ENCODE peak calls at places on chromosomes 7 and 10, in seven cellular contexts. T is OCI-LY7, U is mesendoderm, K is mammary epithelial cell, S is keratinocyte, I is IMR-90, X is PC-9. R is an unnamed sample.

GRCh38 chr7:71191766-71192165 is 59.8 kb downstream of the GALNT17 start:
- DNase-seq in T (no peak), U (no peak), K (no peak), S (no peak), I (no peak), X (no peak), R (no peak)

GRCh38 chr10:98323221-98324164 is 55.5 kb upstream of the LOXL4 start:
- DNase-seq in T (no peak), U (peak; percentile 12), K (peak; percentile 69), S (no peak), I (peak; percentile 98), X (peak; percentile 88), R (peak; percentile 94)

GRCh38 chr10:32141018-32141807 is 85.0 kb upstream of the KIF5B start:
- DNase-seq in T (no peak), U (no peak), K (no peak), S (no peak), I (peak; percentile 33), X (peak; percentile 49), R (peak; percentile 11)

GRCh38 chr7:146002431-146003078 is 114.0 kb upstream of the CNTNAP2 start:
- DNase-seq in T (peak; percentile 95), U (peak; percentile 65), K (no peak), S (no peak), I (no peak), X (no peak), R (no peak)

GRCh38 chr10:99612167-99612831 is 7.9 kb downstream of the SLC25A28 start:
- DNase-seq in T (peak; percentile 66), U (peak; percentile 82), K (peak; percentile 62), S (peak; percentile 46), I (peak; percentile 62), X (peak; percentile 55), R (peak; percentile 88)

GRCh38 chr7:22255834-22256233 is 101.1 kb downstream of the RAPGEF5 start:
- DNase-seq in T (no peak), U (peak; percentile 52), K (no peak), S (no peak), I (no peak), X (no peak), R (no peak)

GRCh38 chr7:83655951-83656556 is 7.1 kb upstream of the SEMA3E start:
- DNase-seq in T (peak; percentile 34), U (peak; percentile 65), K (peak; percentile 32), S (no peak), I (peak; percentile 61), X (no peak), R (no peak)

GRCh38 chr10:92240289-92241157 is 50.4 kb downstream of the CPEB3 start:
- DNase-seq in T (peak; percentile 79), U (peak; percentile 80), K (peak; percentile 61), S (no peak), I (peak; percentile 70), X (peak; percentile 49), R (peak; percentile 92)

GRCh38 chr10:30456262-30456661 is 22.3 kb downstream of the MAP3K8 start:
- DNase-seq in T (peak; percentile 83), U (no peak), K (no peak), S (no peak), I (no peak), X (no peak), R (no peak)

GRCh38 chr7:55500117-55500516 is 72.2 kb downstream of the VOPP1 start:
- DNase-seq in T (no peak), U (no peak), K (no peak), S (no peak), I (no peak), X (no peak), R (no peak)

GRCh38 chr10:76291175-76291574 is 859.8 kb downstream of the LRMDA start:
- DNase-seq in T (no peak), U (no peak), K (no peak), S (peak; percentile 11), I (no peak), X (no peak), R (no peak)

GRCh38 chr10:98417481-98417959 is 2.5 kb upstream of the PYROXD2 start:
- DNase-seq in T (no peak), U (no peak), K (no peak), S (no peak), I (no peak), X (no peak), R (peak; percentile 80)

GRCh38 chr10:132192991-132193670 is 6.4 kb downstream of the DPYSL4 start:
- DNase-seq in T (no peak), U (no peak), K (no peak), S (no peak), I (no peak), X (no peak), R (peak; percentile 62)

GRCh38 chr10:46096426-46096825 is 50.4 kb upstream of the MSMB start:
- DNase-seq in T (no peak), U (peak; percentile 65), K (no peak), S (no peak), I (peak; percentile 29), X (no peak), R (no peak)

GRCh38 chr7:126979722-126980121 is 273.0 kb downstream of the GRM8 start:
- DNase-seq in T (no peak), U (no peak), K (no peak), S (no peak), I (no peak), X (no peak), R (no peak)

GRCh38 chr7:130982160-130982638 is 248.2 kb upstream of the KLF14 start:
- DNase-seq in T (peak; percentile 40), U (peak; percentile 73), K (peak; percentile 59), S (no peak), I (peak; percentile 59), X (peak; percentile 74), R (peak; percentile 48)

GRCh38 chr7:129969881-129970446 is 17.2 kb upstream of the UBE2H start:
- DNase-seq in T (no peak), U (peak; percentile 88), K (peak; percentile 98), S (peak; percentile 99), I (peak; percentile 84), X (peak; percentile 99), R (no peak)

GRCh38 chr10:22997102-22997501 is 69.2 kb downstream of the ARMC3 start:
- DNase-seq in T (no peak), U (peak; percentile 50), K (peak; percentile 16), S (no peak), I (peak; percentile 15), X (no peak), R (peak; percentile 68)

GRCh38 chr10:87635498-87636312 is 24.0 kb upstream of the PAPSS2 start:
- DNase-seq in T (no peak), U (peak; percentile 96), K (peak; percentile 82), S (peak; percentile 38), I (peak; percentile 85), X (peak; percentile 97), R (peak; percentile 53)

GRCh38 chr10:18261063-18261462 is 120.8 kb downstream of the CACNB2 start:
- DNase-seq in T (no peak), U (no peak), K (no peak), S (no peak), I (no peak), X (no peak), R (no peak)

GRCh38 chr10:33377658-33378025 is 43.2 kb upstream of the NRP1 start:
- DNase-seq in T (no peak), U (no peak), K (peak; percentile 64), S (no peak), I (peak; percentile 48), X (no peak), R (no peak)

GRCh38 chr10:7902413-7902812 is 84.1 kb downstream of the TAF3 start:
- DNase-seq in T (no peak), U (no peak), K (no peak), S (no peak), I (no peak), X (no peak), R (no peak)

GRCh38 chr7:122588621-122589020 is 110.3 kb downstream of the RNF133 start:
- DNase-seq in T (no peak), U (no peak), K (peak; percentile 33), S (no peak), I (no peak), X (no peak), R (no peak)

GRCh38 chr7:102297487-102298218 is 11.0 kb downstream of the SH2B2 start:
- DNase-seq in T (no peak), U (no peak), K (no peak), S (no peak), I (no peak), X (no peak), R (no peak)

GRCh38 chr10:18164771-18165361 is 24.6 kb downstream of the CACNB2 start:
- DNase-seq in T (no peak), U (no peak), K (no peak), S (no peak), I (peak; percentile 97), X (no peak), R (no peak)

GRCh38 chr10:128624656-128625530 is 498.7 kb upstream of the MKI67 start:
- DNase-seq in T (no peak), U (peak; percentile 70), K (no peak), S (no peak), I (no peak), X (no peak), R (peak; percentile 61)
- H3K27ac ChIP-seq in T (no peak overlapping the region), U (no peak overlapping the region), K (peak overlapping the region; percentile 49), S (no peak overlapping the region), I (no peak overlapping the region), X (no peak overlapping the region), R (no peak overlapping the region)

GRCh38 chr7:23476286-23477169 is 6.2 kb upstream of the IGF2BP3 start:
- DNase-seq in T (no peak), U (peak; percentile 34), K (no peak), S (no peak), I (no peak), X (no peak), R (peak; percentile 68)
- H3K4me3 ChIP-seq in T (peak overlapping the region; percentile 85), U (peak overlapping the region; percentile 1), K (no peak overlapping the region), S (no peak overlapping the region), I (no peak overlapping the region), X (peak overlapping the region; percentile 73), R (no peak overlapping the region)

DNA sequence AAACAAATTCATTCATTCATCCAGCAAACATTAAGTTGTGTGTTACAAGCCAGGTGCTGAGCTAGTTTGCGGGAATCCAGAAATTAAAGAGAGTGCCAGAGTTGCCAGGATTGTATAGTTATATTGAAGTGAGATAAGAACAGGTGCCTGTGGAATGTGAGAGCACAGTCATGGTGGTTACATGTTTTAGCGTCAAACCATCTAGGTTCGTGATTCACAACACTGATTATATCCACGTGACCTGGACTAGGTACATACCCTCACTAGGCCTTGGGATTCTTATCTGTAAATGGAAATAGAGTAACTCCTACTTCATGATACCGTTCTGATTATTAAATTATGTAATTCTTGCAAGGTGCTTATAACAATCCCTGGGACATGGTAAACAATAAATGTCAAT is 24.5 kb upstream of the CDK1 start:
- DNase-seq in T (no peak), U (no peak), K (no peak), S (no peak), I (no peak), X (no peak), R (no peak)
- H3K4me2 ChIP-seq in T (no peak overlapping the region), U (no peak overlapping the region), K (no peak overlapping the region), S (no peak overlapping the region), I (no peak overlapping the region), X (no peak overlapping the region), R (no peak overlapping the region)

DNA sequence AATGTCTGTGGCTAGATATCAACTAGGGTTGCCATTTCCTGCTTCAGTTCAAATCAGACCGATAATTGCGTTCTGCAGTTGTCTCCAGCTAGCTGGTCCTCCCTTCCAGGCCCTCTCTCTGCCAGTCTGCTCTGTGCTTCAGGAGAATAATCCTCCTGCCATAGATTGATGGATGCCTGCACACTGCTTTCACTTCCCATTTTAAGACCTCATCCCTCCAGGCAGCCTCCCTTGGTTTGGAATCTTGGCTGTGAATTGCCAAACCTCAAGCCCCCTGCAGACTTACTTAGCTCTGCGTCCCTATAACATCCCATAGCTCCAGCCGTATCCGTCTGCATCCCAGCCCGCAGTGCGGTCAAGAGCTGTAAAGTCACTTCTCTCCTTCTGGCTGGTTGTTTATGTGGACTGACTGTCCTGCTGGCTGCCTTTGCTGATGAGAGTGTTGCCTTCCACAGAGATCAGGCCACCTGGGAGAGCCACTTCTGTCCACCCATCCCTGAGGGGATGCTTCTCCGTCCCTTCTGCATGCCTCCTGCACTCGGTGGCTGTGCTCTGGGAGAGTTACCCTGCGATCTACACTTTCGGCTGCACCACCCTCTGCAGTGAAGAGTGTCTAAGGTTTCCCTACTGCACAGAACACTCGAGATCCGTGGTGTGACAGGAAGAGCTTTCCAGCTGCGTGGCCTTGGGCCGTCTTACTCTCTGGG is 22.4 kb upstream of the KLF6 start:
- DNase-seq in T (peak; percentile 38), U (no peak), K (no peak), S (no peak), I (no peak), X (no peak), R (no peak)
- H3K27ac ChIP-seq in T (peak overlapping the region; percentile 98), U (peak overlapping the region; percentile 57), K (peak overlapping the region; percentile 100), S (peak overlapping the region; percentile 99), I (peak overlapping the region; percentile 35), X (peak overlapping the region; percentile 96), R (peak overlapping the region; percentile 96)

R was measured in osteoblast.